ENCODE peak calls at places on chromosomes 5 and 9, in ten cellular contexts. E, J, R, W, H, O, Z, I, N and U are unnamed samples.

GRCh38 chr5:68722357-68722756 is 371.5 kb upstream of the SLC30A5 start:
- DNase-seq in E (no peak), J (no peak), R (no peak), W (no peak), H (no peak), O (no peak), Z (no peak), I (no peak), N (no peak), U (no peak)

GRCh38 chr5:63456279-63456678 is 506.0 kb downstream of the HTR1A start:
- DNase-seq in E (no peak), J (no peak), R (no peak), W (no peak), H (no peak), O (no peak), Z (no peak), I (no peak), N (no peak), U (no peak)

GRCh38 chr9:112081918-112082729 is 93.0 kb downstream of the SUSD1 start:
- DNase-seq in E (no peak), J (no peak), R (no peak), W (no peak), H (no peak), O (no peak), Z (no peak), I (no peak), N (no peak), U (no peak)

GRCh38 chr5:74536658-74537057 is 103.9 kb downstream of the ENC1 start:
- DNase-seq in E (no peak), J (no peak), R (no peak), W (no peak), H (no peak), O (no peak), Z (no peak), I (no peak), N (no peak), U (no peak)

GRCh38 chr9:92740446-92740961 is 24.1 kb downstream of the BICD2 start:
- DNase-seq in E (no peak), J (no peak), R (no peak), W (no peak), H (no peak), O (peak), Z (no peak), I (no peak), N (no peak), U (no peak)

GRCh38 chr5:1883120-1883924 is 597 bp upstream of the IRX4 start:
- DNase-seq in E (no peak), J (peak), R (no peak), W (no peak), H (no peak), O (no peak), Z (no peak), I (no peak), N (no peak), U (no peak)

GRCh38 chr5:37738057-37738691 is 101.7 kb downstream of the GDNF start:
- DNase-seq in E (no peak), J (no peak), R (no peak), W (no peak), H (no peak), O (no peak), Z (peak), I (no peak), N (no peak), U (peak)

GRCh38 chr5:140038373-140038957 is 4.6 kb downstream of the NRG2 start:
- DNase-seq in E (no peak), J (no peak), R (no peak), W (no peak), H (no peak), O (no peak), Z (no peak), I (no peak), N (no peak), U (peak)

GRCh38 chr5:123528059-123528458 is 16.1 kb downstream of the CSNK1G3 start:
- DNase-seq in E (no peak), J (no peak), R (no peak), W (no peak), H (no peak), O (no peak), Z (no peak), I (no peak), N (no peak), U (no peak)

GRCh38 chr5:107500840-107501239 is 169.9 kb downstream of the EFNA5 start:
- DNase-seq in E (no peak), J (no peak), R (no peak), W (no peak), H (no peak), O (no peak), Z (no peak), I (no peak), N (no peak), U (no peak)

GRCh38 chr5:177509991-177510566 is 453 bp upstream of the DOK3 start:
- DNase-seq in E (no peak), J (no peak), R (no peak), W (no peak), H (no peak), O (no peak), Z (no peak), I (no peak), N (peak), U (no peak)
- TF ChIP-seq CTCF in E (no peak), J (no peak), R (no peak), W (no peak), H (no peak), O (no peak), Z (no peak), I (no peak), N (no peak), U (no peak)

GRCh38 chr9:137028281-137029057 is 432 bp upstream of the ABCA2 start:
- DNase-seq in E (peak), J (peak), R (peak), W (peak), H (peak), O (peak), Z (no peak), I (no peak), N (peak), U (peak)
- TF ChIP-seq CTCF in E (peak), J (peak), R (peak), W (no peak), H (no peak), O (peak), Z (no peak), I (no peak), N (no peak), U (no peak)

GRCh38 chr5:33801292-33801691 is 90.5 kb downstream of the ADAMTS12 start:
- DNase-seq in E (no peak), J (no peak), R (no peak), W (no peak), H (no peak), O (no peak), Z (no peak), I (no peak), N (no peak), U (no peak)

GRCh38 chr5:33794550-33795300 is 97.1 kb downstream of the ADAMTS12 start:
- DNase-seq in E (no peak), J (no peak), R (no peak), W (no peak), H (no peak), O (no peak), Z (peak), I (no peak), N (no peak), U (no peak)

GRCh38 chr5:33795532-33795931 is 96.3 kb downstream of the ADAMTS12 start:
- DNase-seq in E (no peak), J (no peak), R (no peak), W (no peak), H (no peak), O (no peak), Z (no peak), I (no peak), N (no peak), U (no peak)

DNA sequence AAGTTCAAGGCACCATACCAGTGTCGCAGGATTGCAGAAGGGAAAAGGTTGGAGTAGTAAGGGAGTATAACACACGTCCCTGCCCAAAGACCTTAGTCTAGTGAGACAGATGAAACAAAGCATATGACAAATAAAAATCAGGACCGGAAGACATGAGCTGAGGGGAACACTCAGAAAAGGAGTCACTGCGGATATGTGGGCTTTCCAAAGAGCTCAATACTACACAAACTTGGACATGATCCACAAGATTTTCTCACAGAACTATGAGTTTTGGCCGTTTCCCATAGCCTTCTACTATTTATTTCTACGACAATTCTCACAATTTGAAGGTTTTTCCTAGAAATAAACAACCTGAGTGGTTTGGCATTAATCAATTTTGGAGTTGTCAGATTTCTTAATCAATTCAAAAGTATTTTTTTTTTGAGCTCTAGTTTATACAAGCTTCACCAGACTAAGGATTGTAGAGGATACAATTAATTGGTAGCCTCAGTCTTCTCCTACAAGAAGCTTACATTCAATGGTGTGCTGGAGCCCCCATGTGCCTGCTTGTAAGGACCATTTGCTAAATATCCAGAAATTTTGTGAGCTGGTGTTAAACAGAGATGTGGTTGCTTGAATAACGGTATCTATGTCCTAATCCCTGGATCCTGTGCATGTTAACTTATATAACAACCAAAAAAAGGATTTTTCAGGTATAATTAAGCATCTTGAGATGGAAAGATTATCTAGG is 91.4 kb downstream of the ADAMTS12 start:
- DNase-seq in E (no peak), J (no peak), R (no peak), W (no peak), H (no peak), O (no peak), Z (no peak), I (no peak), N (no peak), U (no peak)
- TF ChIP-seq CTCF in E (no peak), J (no peak), R (no peak), W (no peak), H (no peak), O (no peak), Z (no peak), I (no peak), N (no peak), U (no peak)

GRCh38 chr9:137575725-137576411 is 2.9 kb downstream of the DPH7 start:
- DNase-seq in E (no peak), J (no peak), R (no peak), W (no peak), H (no peak), O (no peak), Z (no peak), I (no peak), N (no peak), U (no peak)
- TF ChIP-seq CTCF in E (no peak), J (no peak), R (no peak), W (no peak), H (no peak), O (no peak), Z (no peak), I (no peak), N (no peak), U (no peak)

GRCh38 chr5:114363837-114364236 is 2.0 kb downstream of the KCNN2 start:
- DNase-seq in E (no peak), J (no peak), R (no peak), W (peak), H (no peak), O (no peak), Z (no peak), I (no peak), N (no peak), U (no peak)
- TF ChIP-seq CTCF in E (no peak), J (no peak), R (no peak), W (no peak), H (no peak), O (no peak), Z (no peak), I (no peak), N (no peak), U (peak)